ENCODE peak calls at places on chromosomes 12 and 14, in four cellular contexts. J is T-helper 1 cell, L is mesothelial cell of epicardium, N is endothelial cell of umbilical vein. T is an unnamed sample.

GRCh38 chr12:12794686-12795085 is 9.2 kb downstream of the APOLD1 start:
- DNase-seq in J (no peak), L (no peak), N (no peak), T (no peak)

GRCh38 chr12:42482086-42482819 is 107.3 kb downstream of the PRICKLE1 start:
- DNase-seq in J (no peak), L (no peak), N (peak; percentile 96), T (peak; percentile 63)

GRCh38 chr14:90423166-90423565 is 26.3 kb downstream of the CALM1 start:
- DNase-seq in J (no peak), L (no peak), N (no peak), T (no peak)

GRCh38 chr12:46445093-46445492 is 72.5 kb upstream of the SLC38A2 start:
- DNase-seq in J (no peak), L (no peak), N (peak; percentile 41), T (no peak)

GRCh38 chr14:79836577-79836976 is 374.7 kb downstream of the DIO2 start:
- DNase-seq in J (no peak), L (no peak), N (no peak), T (no peak)

GRCh38 chr14:64761441-64762043 is 57.3 kb downstream of the PLEKHG3 start:
- DNase-seq in J (no peak), L (no peak), N (no peak), T (no peak)

GRCh38 chr12:64747681-64748080 is 11.5 kb downstream of the GNS start:
- DNase-seq in J (no peak), L (no peak), N (peak; percentile 81), T (no peak)

GRCh38 chr12:124754949-124755800 is 108.5 kb downstream of the SCARB1 start:
- DNase-seq in J (no peak), L (no peak), N (no peak), T (peak; percentile 83)

GRCh38 chr12:3130053-3130805 is 53.0 kb downstream of the TSPAN9 start:
- DNase-seq in J (no peak), L (no peak), N (peak; percentile 28), T (no peak)

GRCh38 chr12:87960557-87960956 is 68.6 kb downstream of the C12orf50 start:
- DNase-seq in J (no peak), L (no peak), N (no peak), T (no peak)

GRCh38 chr12:2750185-2750584 is 44.6 kb upstream of the FKBP4 start:
- DNase-seq in J (no peak), L (no peak), N (no peak), T (no peak)

GRCh38 chr14:53055003-53055402 is 98.1 kb downstream of the DDHD1 start:
- DNase-seq in J (no peak), L (no peak), N (peak; percentile 70), T (no peak)

GRCh38 chr12:107955966-107956643 is 173.0 kb upstream of the WSCD2 start:
- DNase-seq in J (no peak), L (no peak), N (no peak), T (no peak)

GRCh38 chr14:58398895-58399294 is 3.2 kb downstream of the TOMM20L start:
- DNase-seq in J (no peak), L (no peak), N (no peak), T (no peak)

GRCh38 chr12:30962047-30962446 is 35.5 kb downstream of the TSPAN11 start:
- DNase-seq in J (no peak), L (no peak), N (no peak), T (no peak)

GRCh38 chr14:52961060-52961639 is 10.3 kb upstream of the FERMT2 start:
- DNase-seq in J (peak; percentile 44), L (no peak), N (peak; percentile 74), T (peak; percentile 53)

GRCh38 chr14:20632448-20632830 is 9.1 kb downstream of the OR6S1 start:
- DNase-seq in J (no peak), L (no peak), N (no peak), T (no peak)

GRCh38 chr12:58914457-58914856 is 5.8 kb downstream of the LRIG3 start:
- DNase-seq in J (no peak), L (no peak), N (peak; percentile 47), T (no peak)

GRCh38 chr12:128819293-128820144 is 4.2 kb downstream of the SLC15A4 start:
- DNase-seq in J (no peak), L (no peak), N (no peak), T (no peak)

GRCh38 chr12:44158746-44159145 is 322.9 kb downstream of the TMEM117 start:
- DNase-seq in J (no peak), L (no peak), N (no peak), T (no peak)

GRCh38 chr12:115506822-115507629 is 770.5 kb downstream of the MED13L start:
- DNase-seq in J (no peak), L (no peak), N (no peak), T (no peak)

GRCh38 chr14:25756880-25757279 is 706.9 kb upstream of the STXBP6 start:
- DNase-seq in J (no peak), L (no peak), N (no peak), T (no peak)

GRCh38 chr14:61570188-61570960 is 124.9 kb upstream of the HIF1A start:
- DNase-seq in J (no peak), L (no peak), N (no peak), T (no peak)

GRCh38 chr12:26971963-26972362 is 33.7 kb downstream of the FGFR1OP2 start:
- DNase-seq in J (peak; percentile 47), L (no peak), N (no peak), T (no peak)

GRCh38 chr12:41566703-41567102 is 378.6 kb downstream of the PDZRN4 start:
- DNase-seq in J (no peak), L (no peak), N (no peak), T (no peak)

GRCh38 chr12:114611145-114612018 is 72.6 kb downstream of the TBX3 start:
- DNase-seq in J (no peak), L (no peak), N (no peak), T (no peak)

GRCh38 chr12:24661657-24662096 is 287.2 kb downstream of the BCAT1 start:
- DNase-seq in J (no peak), L (no peak), N (no peak), T (peak; percentile 92)

GRCh38 chr14:72961579-72962335 is 35.5 kb downstream of the DCAF4 start:
- DNase-seq in J (no peak), L (no peak), N (no peak), T (no peak)

GRCh38 chr14:35989736-35990135 is 163.6 kb downstream of the BRMS1L start:
- DNase-seq in J (no peak), L (no peak), N (no peak), T (no peak)

GRCh38 chr12:78636253-78636855 is 228.2 kb upstream of the SYT1 start:
- DNase-seq in J (no peak), L (no peak), N (no peak), T (no peak)

GRCh38 chr12:56082382-56082781 is 2.4 kb downstream of the ERBB3 start:
- DNase-seq in J (no peak), L (no peak), N (no peak), T (no peak)

GRCh38 chr12:93783827-93784226 is 106.7 kb downstream of the CRADD start:
- DNase-seq in J (no peak), L (no peak), N (peak; percentile 8), T (no peak)

GRCh38 chr14:24368562-24369252 is 723 bp downstream of the NFATC4 start:
- DNase-seq in J (no peak), L (peak; percentile 60), N (peak; percentile 48), T (peak; percentile 90)

GRCh38 chr12:110348431-110349059 is 55.0 kb downstream of the ANAPC7 start:
- DNase-seq in J (no peak), L (no peak), N (no peak), T (no peak)

GRCh38 chr14:35808076-35808657 is 928 bp downstream of the RALGAPA1 start:
- DNase-seq in J (peak; percentile 19), L (no peak), N (peak; percentile 65), T (peak; percentile 57)

GRCh38 chr12:61757831-61758505 is 502.2 kb upstream of the USP15 start:
- DNase-seq in J (no peak), L (no peak), N (no peak), T (no peak)

GRCh38 chr12:28145211-28145610 is 45.0 kb upstream of the CCDC91 start:
- DNase-seq in J (no peak), L (no peak), N (peak; percentile 5), T (no peak)

GRCh38 chr12:50637870-50638481 is 125.9 kb upstream of the ATF1 start:
- DNase-seq in J (no peak), L (no peak), N (peak; percentile 74), T (no peak)

GRCh38 chr14:38866461-38866860 is 236.6 kb downstream of the SEC23A start:
- DNase-seq in J (no peak), L (no peak), N (peak; percentile 78), T (no peak)